ENCODE peak calls at places on chromosome 2, in seven cellular contexts. Y is EL; M is A673; W is stimulated activated CD4-positive, alpha-beta T cell treated with anti-CD3 and anti-CD28 coated beads, Interleukin-2, amount 100 ng/mL, for 48 hours; A is GM18507; P is activated CD4-positive, alpha-beta T cell treated with anti-CD3 and anti-CD28 coated beads for 24 hours; R is mesothelial cell of epicardium. K is an unnamed sample.

GRCh38 chr2:78553866-78554647 is 471.4 kb upstream of the REG3G start:
- DNase-seq in W (no peak), A (no peak), Y (no peak), P (no peak), M (no peak), R (no peak), K (no peak)

GRCh38 chr2:215504547-215504946 is 68.7 kb upstream of the FN1 start:
- DNase-seq in A (no peak), Y (no peak), R (no peak), W (no peak), P (no peak), M (no peak), K (no peak)

GRCh38 chr2:241951920-241952319 is 82.4 kb downstream of the RTP5 start:
- DNase-seq in A (no peak), W (no peak), M (no peak), R (no peak), Y (no peak), P (no peak), K (no peak)

GRCh38 chr2:223949241-223949640 is 4.1 kb upstream of the WDFY1 start:
- DNase-seq in R (no peak), Y (no peak), P (no peak), W (no peak), A (no peak), M (no peak), K (no peak)

GRCh38 chr2:84486436-84487115 is 27.5 kb upstream of the SUCLG1 start:
- DNase-seq in R (no peak), W (no peak), M (no peak), P (no peak), A (no peak), Y (no peak), K (no peak)

GRCh38 chr2:240374085-240374907 is 61.2 kb upstream of the GPC1 start:
- DNase-seq in M (no peak), Y (peak), W (no peak), R (peak), P (no peak), A (no peak), K (no peak)

GRCh38 chr2:163878718-163879117 is 142.9 kb upstream of the FIGN start:
- DNase-seq in A (no peak), P (no peak), M (peak), W (no peak), R (no peak), Y (peak), K (no peak)

GRCh38 chr2:172181840-172182239 is 79.1 kb upstream of the DLX2 start:
- DNase-seq in M (no peak), A (no peak), Y (peak), W (no peak), R (no peak), P (no peak), K (no peak)

GRCh38 chr2:235588750-235589149 is 94.9 kb downstream of the AGAP1 start:
- DNase-seq in Y (no peak), M (no peak), R (no peak), P (no peak), A (no peak), W (no peak), K (no peak)

GRCh38 chr2:108106746-108107145 is 120.4 kb downstream of the SLC5A7 start:
- DNase-seq in P (no peak), W (no peak), A (no peak), R (no peak), Y (no peak), M (no peak), K (no peak)

GRCh38 chr2:166792808-166793207 is 95.5 kb upstream of the XIRP2 start:
- DNase-seq in P (no peak), R (no peak), M (no peak), W (no peak), A (no peak), Y (no peak), K (no peak)

GRCh38 chr2:231384970-231385369 is 10.5 kb upstream of the B3GNT7 start:
- DNase-seq in A (no peak), P (no peak), W (no peak), R (no peak), M (no peak), Y (peak), K (no peak)

GRCh38 chr2:114061566-114062098 is 171.7 kb downstream of the ACTR3 start:
- DNase-seq in W (no peak), M (no peak), R (no peak), P (no peak), A (no peak), Y (no peak), K (no peak)

GRCh38 chr2:180416553-180417113 is 409.5 kb upstream of the CWC22 start:
- DNase-seq in Y (no peak), M (no peak), R (no peak), P (no peak), A (no peak), W (no peak), K (no peak)

GRCh38 chr2:203797363-203798111 is 70.0 kb upstream of the CTLA4 start:
- DNase-seq in W (no peak), M (no peak), R (no peak), A (no peak), P (no peak), Y (no peak), K (no peak)

GRCh38 chr2:62089658-62090057 is 106.3 kb upstream of the B3GNT2 start:
- DNase-seq in Y (no peak), P (no peak), M (no peak), W (no peak), A (no peak), R (no peak), K (no peak)

GRCh38 chr2:3618367-3618766 is 23.5 kb downstream of the COLEC11 start:
- DNase-seq in Y (no peak), P (no peak), R (no peak), A (no peak), W (no peak), M (no peak), K (no peak)

GRCh38 chr2:100974712-100975520 is 27.2 kb upstream of the RPL31 start:
- DNase-seq in W (no peak), P (no peak), Y (no peak), R (no peak), A (no peak), M (no peak), K (no peak)

GRCh38 chr2:127053731-127054603 is 53.0 kb downstream of the BIN1 start:
- DNase-seq in R (no peak), M (no peak), W (no peak), Y (no peak), P (no peak), A (no peak), K (no peak)

GRCh38 chr2:174561283-174562275 is 36.0 kb downstream of the WIPF1 start:
- DNase-seq in M (no peak), P (no peak), R (no peak), Y (no peak), W (no peak), A (no peak), K (no peak)

GRCh38 chr2:234412726-234413125 is 84.2 kb downstream of the ARL4C start:
- DNase-seq in P (no peak), M (peak), Y (no peak), R (no peak), A (no peak), W (no peak), K (no peak)

GRCh38 chr2:40363631-40364030 is 88.3 kb downstream of the SLC8A1 start:
- DNase-seq in M (peak), R (no peak), A (no peak), Y (peak), P (no peak), W (no peak), K (no peak)